ENCODE peak calls at places on chromosome 16, in six cellular contexts. F is heart right ventricle, Q is T follicular helper cell, X is COLO829, Y is SHP77, S is HFFc6. E is an unnamed sample.

GRCh38 chr16:60681014-60681413 is 1355.2 kb downstream of the CDH8 start:
- DNase-seq in F (no peak), Q (no peak), X (no peak), Y (no peak), S (no peak), E (no peak)

GRCh38 chr16:50861926-50862325 is 120.0 kb downstream of the CYLD start:
- DNase-seq in F (no peak), Q (no peak), X (peak; percentile 96), Y (no peak), S (peak; percentile 8), E (peak; percentile 86)

GRCh38 chr16:23505180-23505665 is 5.1 kb downstream of the GGA2 start:
- DNase-seq in F (no peak), Q (no peak), X (no peak), Y (no peak), S (no peak), E (no peak)

GRCh38 chr16:74748042-74748709 is 26.4 kb downstream of the FA2H start:
- DNase-seq in F (no peak), Q (no peak), X (no peak), Y (no peak), S (no peak), E (no peak)

GRCh38 chr16:31202402-31203385 is at the start of gene PYCARD:
- DNase-seq in F (peak; percentile 50), Q (no peak), X (no peak), Y (no peak), S (peak; percentile 21), E (no peak)

GRCh38 chr16:65308506-65308905 is 186.6 kb upstream of the CDH11 start:
- DNase-seq in F (no peak), Q (no peak), X (no peak), Y (no peak), S (no peak), E (no peak)

GRCh38 chr16:81158964-81159363 is 62.8 kb upstream of the GCSH start:
- DNase-seq in F (no peak), Q (no peak), X (no peak), Y (peak; percentile 29), S (no peak), E (no peak)

GRCh38 chr16:62256406-62256805 is 220.2 kb upstream of the CDH8 start:
- DNase-seq in F (no peak), Q (no peak), X (peak; percentile 66), Y (peak; percentile 14), S (no peak), E (peak; percentile 73)

GRCh38 chr16:57906385-57907316 is 64.3 kb downstream of the CNGB1 start:
- DNase-seq in F (no peak), Q (peak; percentile 7), X (no peak), Y (no peak), S (no peak), E (no peak)

GRCh38 chr16:46658925-46659324 is 30.1 kb downstream of the VPS35 start:
- DNase-seq in F (peak; percentile 13), Q (no peak), X (no peak), Y (no peak), S (no peak), E (no peak)

GRCh38 chr16:85562102-85562786 is 50.9 kb upstream of the GSE1 start:
- DNase-seq in F (no peak), Q (no peak), X (no peak), Y (peak; percentile 28), S (no peak), E (no peak)

E was measured in foreskin melanocyte.